ENCODE peak calls at places on chromosomes 12 and 14, in four cellular contexts. P is A549, L is stomach, W is transverse colon. I is an unnamed sample.

GRCh38 chr12:22477894-22478287 is 66.5 kb downstream of the C2CD5 start:
- DNase-seq in P (no peak), L (no peak), W (no peak), I (no peak)

GRCh38 chr12:16474801-16475200 is 127.4 kb downstream of the MGST1 start:
- DNase-seq in P (no peak), L (no peak), W (no peak), I (no peak)

GRCh38 chr14:68771631-68772030 is 21.2 kb downstream of the ZFP36L1 start:
- DNase-seq in P (no peak), L (no peak), W (no peak), I (no peak)

GRCh38 chr14:85536835-85537195 is 6.9 kb downstream of the FLRT2 start:
- DNase-seq in P (no peak), L (no peak), W (no peak), I (no peak)

GRCh38 chr12:53049582-53050318 is at the start of gene TNS2:
- DNase-seq in P (peak; percentile 68), L (peak; percentile 76), W (peak; percentile 72), I (peak; percentile 87)

GRCh38 chr12:100437038-100437841 is 36.4 kb upstream of the NR1H4 start:
- DNase-seq in P (no peak), L (no peak), W (no peak), I (no peak)

GRCh38 chr12:27517961-27518668 is 5.9 kb upstream of the PPFIBP1 start:
- DNase-seq in P (no peak), L (no peak), W (no peak), I (no peak)

GRCh38 chr12:32918890-32919791 is 22.6 kb upstream of the PKP2 start:
- DNase-seq in P (peak; percentile 45), L (no peak), W (no peak), I (no peak)

GRCh38 chr14:105315211-105315721 is 718 bp downstream of the PACS2 start:
- DNase-seq in P (peak; percentile 35), L (peak; percentile 44), W (peak; percentile 66), I (no peak)

GRCh38 chr12:42141981-42142606 is 2.6 kb downstream of the GXYLT1 start:
- DNase-seq in P (no peak), L (no peak), W (no peak), I (no peak)

GRCh38 chr12:125181107-125181506 is 115.9 kb downstream of the AACS start:
- DNase-seq in P (no peak), L (no peak), W (no peak), I (no peak)

GRCh38 chr12:16220120-16220519 is 57.4 kb downstream of the SLC15A5 start:
- DNase-seq in P (no peak), L (no peak), W (no peak), I (no peak)

GRCh38 chr12:127260531-127260930 is 1006.4 kb upstream of the TMEM132C start:
- DNase-seq in P (no peak), L (no peak), W (no peak), I (no peak)

GRCh38 chr14:50763386-50764007 is 67.5 kb downstream of the NIN start:
- DNase-seq in P (peak; percentile 63), L (peak; percentile 63), W (no peak), I (no peak)

GRCh38 chr12:56377310-56377988 is 14.8 kb upstream of the APOF start:
- DNase-seq in P (peak; percentile 48), L (no peak), W (no peak), I (no peak)

GRCh38 chr14:60922050-60922449 is 58.8 kb downstream of the TRMT5 start:
- DNase-seq in P (no peak), L (no peak), W (no peak), I (no peak)

GRCh38 chr14:53327716-53328115 is 174.6 kb upstream of the DDHD1 start:
- DNase-seq in P (no peak), L (no peak), W (no peak), I (no peak)

GRCh38 chr12:110928700-110929099 is 8.3 kb upstream of the MYL2 start:
- DNase-seq in P (no peak), L (no peak), W (no peak), I (no peak)

GRCh38 chr12:55942055-55942454 is 11.1 kb downstream of the DGKA start:
- DNase-seq in P (no peak), L (no peak), W (no peak), I (no peak)

GRCh38 chr12:65637774-65638173 is 186.5 kb upstream of the HMGA2 start:
- DNase-seq in P (no peak), L (no peak), W (no peak), I (no peak)

GRCh38 chr12:51020448-51021182 is 5.6 kb downstream of the SLC11A2 start:
- DNase-seq in P (no peak), L (no peak), W (no peak), I (no peak)

GRCh38 chr14:100524933-100525243 is 62.3 kb downstream of the BEGAIN start:
- DNase-seq in P (peak; percentile 46), L (peak; percentile 25), W (no peak), I (no peak)
- TF ChIP-seq EP300 in P (no peak), L (no peak), W (no peak), I (no peak)

GRCh38 chr12:114670257-114670955 is 13.6 kb downstream of the TBX3 start:
- DNase-seq in P (no peak), L (no peak), W (no peak), I (no peak)
- H3K27ac ChIP-seq in P (no peak overlapping the region), L (no peak overlapping the region), W (peak overlapping the region; percentile 14), I (no peak overlapping the region)

DNA sequence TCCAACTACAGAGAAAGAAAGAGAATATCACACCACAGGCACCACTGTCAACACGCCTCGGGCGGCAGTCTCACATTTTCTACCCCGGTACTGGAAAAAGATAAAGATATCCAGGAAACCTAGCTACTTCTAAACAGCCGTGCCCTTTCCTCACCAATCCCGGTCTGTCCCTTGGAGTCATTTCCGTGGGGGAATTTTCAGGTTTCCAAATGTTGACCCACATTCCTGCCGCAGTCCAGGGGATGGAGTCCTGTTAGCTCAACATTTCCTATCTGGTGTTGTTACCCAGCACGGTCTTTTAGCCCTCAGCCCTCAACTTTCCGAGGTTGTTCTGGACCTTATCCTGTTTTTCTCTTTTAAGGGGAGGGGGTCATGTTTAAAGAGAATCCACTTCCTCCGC is 4.7 kb downstream of the SSH1 start:
- DNase-seq in P (peak; percentile 66), L (no peak), W (no peak), I (no peak)
- TF ChIP-seq POLR2A in P (no peak), L (no peak), W (no peak), I (no peak)

GRCh38 chr14:33917664-33918063 is 33.2 kb downstream of the EGLN3 start:
- DNase-seq in P (no peak), L (no peak), W (no peak), I (no peak)

GRCh38 chr14:33914676-33915516 is 36.0 kb downstream of the EGLN3 start:
- DNase-seq in P (peak; percentile 76), L (peak; percentile 33), W (no peak), I (no peak)

GRCh38 chr14:33918256-33918655 is 32.6 kb downstream of the EGLN3 start:
- DNase-seq in P (no peak), L (no peak), W (no peak), I (no peak)

GRCh38 chr14:33915682-33916081 is 35.2 kb downstream of the EGLN3 start:
- DNase-seq in P (no peak), L (no peak), W (no peak), I (no peak)

GRCh38 chr14:33916663-33917565 is 34.0 kb downstream of the EGLN3 start:
- DNase-seq in P (peak; percentile 51), L (no peak), W (no peak), I (no peak)
- TF ChIP-seq EP300 in P (no peak), L (no peak), W (no peak), I (no peak)